ENCODE peak calls at places on chromosomes 6 and 20, in six cellular contexts. One of them, this sample, is unnamed. For H3K4me1, the result is how much of the 10 kb centered on the place peaks cover.

GRCh38 chr6:52995913-52996685 is 1.0 kb upstream of the GSTA4 start:
- DNase-seq in neural progenitor cell: peak
- DNase-seq in astrocyte: peak
- DNase-seq in PC-3: peak
- DNase-seq in mammary epithelial cell: peak
- DNase-seq in mesenchymal stem cell: peak
- DNase-seq in this sample: no peak

GRCh38 chr20:36744764-36745191 is 1.1 kb downstream of the NDRG3 start:
- DNase-seq in neural progenitor cell: peak
- DNase-seq in astrocyte: no peak
- DNase-seq in PC-3: peak
- DNase-seq in mammary epithelial cell: peak
- DNase-seq in mesenchymal stem cell: no peak
- DNase-seq in this sample: peak

GRCh38 chr6:22928775-22929174 is 359.4 kb downstream of the HDGFL1 start:
- DNase-seq in neural progenitor cell: peak
- DNase-seq in astrocyte: no peak
- DNase-seq in PC-3: no peak
- DNase-seq in mammary epithelial cell: no peak
- DNase-seq in mesenchymal stem cell: no peak
- DNase-seq in this sample: no peak

GRCh38 chr6:4253604-4254211 is 118.3 kb upstream of the ECI2 start:
- DNase-seq in neural progenitor cell: no peak
- DNase-seq in astrocyte: peak
- DNase-seq in PC-3: peak
- DNase-seq in mammary epithelial cell: peak
- DNase-seq in mesenchymal stem cell: peak
- DNase-seq in this sample: peak

GRCh38 chr20:6142348-6142993 is 19.6 kb upstream of the FERMT1 start:
- DNase-seq in neural progenitor cell: peak
- DNase-seq in astrocyte: peak
- DNase-seq in PC-3: peak
- DNase-seq in mammary epithelial cell: peak
- DNase-seq in mesenchymal stem cell: peak
- DNase-seq in this sample: peak

GRCh38 chr6:163536770-163537169 is 122.3 kb downstream of the QKI start:
- DNase-seq in neural progenitor cell: no peak
- DNase-seq in astrocyte: peak
- DNase-seq in PC-3: peak
- DNase-seq in mammary epithelial cell: peak
- DNase-seq in mesenchymal stem cell: peak
- DNase-seq in this sample: no peak

GRCh38 chr6:7432391-7433207 is 43.0 kb downstream of the RIOK1 start:
- DNase-seq in neural progenitor cell: no peak
- DNase-seq in astrocyte: no peak
- DNase-seq in PC-3: no peak
- DNase-seq in mammary epithelial cell: no peak
- DNase-seq in mesenchymal stem cell: no peak
- DNase-seq in this sample: peak

GRCh38 chr20:33211817-33212424 is 5.2 kb upstream of the BPIFA3 start:
- DNase-seq in neural progenitor cell: peak
- DNase-seq in astrocyte: peak
- DNase-seq in PC-3: peak
- DNase-seq in mammary epithelial cell: peak
- DNase-seq in mesenchymal stem cell: peak
- DNase-seq in this sample: no peak

GRCh38 chr6:154909821-154910220 is 85.3 kb upstream of the TIAM2 start:
- DNase-seq in neural progenitor cell: peak
- DNase-seq in astrocyte: peak
- DNase-seq in PC-3: no peak
- DNase-seq in mammary epithelial cell: no peak
- DNase-seq in mesenchymal stem cell: no peak
- DNase-seq in this sample: no peak

GRCh38 chr20:4153251-4153650 is 137.9 kb upstream of the RNF24 start:
- DNase-seq in neural progenitor cell: peak
- DNase-seq in astrocyte: no peak
- DNase-seq in PC-3: peak
- DNase-seq in mammary epithelial cell: no peak
- DNase-seq in mesenchymal stem cell: no peak
- DNase-seq in this sample: peak

GRCh38 chr6:68364276-68364785 is 270.8 kb upstream of the ADGRB3 start:
- DNase-seq in neural progenitor cell: no peak
- DNase-seq in astrocyte: no peak
- DNase-seq in PC-3: no peak
- DNase-seq in mammary epithelial cell: no peak
- DNase-seq in mesenchymal stem cell: no peak
- DNase-seq in this sample: no peak

GRCh38 chr6:132068766-132069165 is 117.6 kb upstream of the CCN2 start:
- DNase-seq in neural progenitor cell: no peak
- DNase-seq in astrocyte: no peak
- DNase-seq in PC-3: no peak
- DNase-seq in mammary epithelial cell: no peak
- DNase-seq in mesenchymal stem cell: no peak
- DNase-seq in this sample: no peak
- H2AFZ ChIP-seq in neural progenitor cell: no peak
- H2AFZ ChIP-seq in astrocyte: no peak
- H2AFZ ChIP-seq in PC-3: no peak
- H2AFZ ChIP-seq in mammary epithelial cell: no peak
- H2AFZ ChIP-seq in mesenchymal stem cell: no peak
- H2AFZ ChIP-seq in this sample: no peak

GRCh38 chr6:43833996-43834390 is 64.0 kb downstream of the VEGFA start:
- DNase-seq in neural progenitor cell: no peak
- DNase-seq in astrocyte: no peak
- DNase-seq in PC-3: no peak
- DNase-seq in mammary epithelial cell: no peak
- DNase-seq in mesenchymal stem cell: no peak
- DNase-seq in this sample: no peak

GRCh38 chr6:43833223-43833995 is 63.4 kb downstream of the VEGFA start:
- DNase-seq in neural progenitor cell: no peak
- DNase-seq in astrocyte: no peak
- DNase-seq in PC-3: peak
- DNase-seq in mammary epithelial cell: no peak
- DNase-seq in mesenchymal stem cell: peak
- DNase-seq in this sample: peak

GRCh38 chr6:43836507-43836906 is 66.5 kb downstream of the VEGFA start:
- DNase-seq in neural progenitor cell: no peak
- DNase-seq in astrocyte: no peak
- DNase-seq in PC-3: no peak
- DNase-seq in mammary epithelial cell: no peak
- DNase-seq in mesenchymal stem cell: peak
- DNase-seq in this sample: no peak

GRCh38 chr6:43835872-43836419 is 65.9 kb downstream of the VEGFA start:
- DNase-seq in neural progenitor cell: no peak
- DNase-seq in astrocyte: no peak
- DNase-seq in PC-3: no peak
- DNase-seq in mammary epithelial cell: no peak
- DNase-seq in mesenchymal stem cell: peak
- DNase-seq in this sample: no peak

DNA sequence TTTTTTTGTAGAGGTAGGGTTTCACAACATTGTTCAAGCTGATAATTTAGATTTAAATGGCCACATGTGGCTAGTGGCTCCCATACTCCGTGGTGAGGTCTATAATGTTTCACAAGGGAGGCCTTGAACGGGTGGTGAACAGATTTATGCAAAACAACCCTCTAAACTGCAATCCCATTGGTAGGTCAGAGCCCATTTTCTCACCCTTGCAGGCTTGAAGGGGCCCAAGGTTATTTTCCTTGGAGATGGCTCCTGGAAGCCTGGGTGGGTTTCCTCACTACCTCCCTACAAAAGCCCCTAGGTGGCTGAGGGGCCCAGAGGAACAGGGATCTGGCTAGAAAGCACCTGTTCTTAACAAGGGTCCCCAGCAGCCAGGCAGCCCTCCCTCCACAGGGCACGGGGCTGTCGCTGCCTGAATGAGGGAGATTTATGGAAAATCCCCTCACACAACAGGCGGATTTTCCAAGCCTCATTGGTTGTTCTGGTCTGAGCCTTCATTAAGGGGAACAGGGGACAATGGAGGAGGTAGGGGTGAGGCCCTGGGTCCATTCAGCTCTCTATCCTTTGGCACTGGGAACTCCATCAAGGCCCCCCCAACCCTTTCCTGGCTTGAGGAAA is 64.6 kb downstream of the VEGFA start:
- DNase-seq in neural progenitor cell: peak
- DNase-seq in astrocyte: no peak
- DNase-seq in PC-3: no peak
- DNase-seq in mammary epithelial cell: no peak
- DNase-seq in mesenchymal stem cell: no peak
- DNase-seq in this sample: no peak
- H3K4me1 ChIP-seq in neural progenitor cell: half or more
- H3K4me1 ChIP-seq in astrocyte: under half
- H3K4me1 ChIP-seq in PC-3: under half
- H3K4me1 ChIP-seq in mammary epithelial cell: under half
- H3K4me1 ChIP-seq in mesenchymal stem cell: under half
- H3K4me1 ChIP-seq in this sample: under half

DNA sequence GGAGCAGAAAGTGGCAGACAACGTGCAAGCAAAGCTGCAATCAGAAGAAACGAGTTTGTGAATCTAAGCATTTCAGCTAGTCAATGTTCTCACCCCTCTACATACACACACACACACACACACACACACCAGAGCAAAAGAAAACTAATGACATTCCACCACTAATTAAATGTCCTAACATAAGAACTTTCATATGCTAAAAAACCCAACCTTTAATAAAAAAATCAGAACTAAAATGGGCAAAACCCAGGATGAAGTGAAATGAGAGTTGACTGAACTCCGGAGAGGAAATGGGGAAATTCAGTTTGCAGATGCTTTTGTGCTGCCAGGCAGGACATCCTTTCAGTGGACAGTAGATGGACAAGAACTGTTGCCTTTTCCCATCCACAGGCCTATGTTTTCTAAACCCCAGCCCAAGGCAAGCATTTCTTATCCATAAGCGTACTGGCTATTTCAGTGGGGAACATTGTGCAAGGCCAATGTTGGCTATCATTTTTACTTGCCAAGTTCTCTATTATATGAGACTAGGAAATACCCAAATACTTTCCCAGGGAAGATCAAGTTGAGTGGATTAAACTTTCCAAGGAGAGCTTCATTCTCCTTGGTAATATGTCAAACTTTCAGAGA is 27.2 kb downstream of the RIN2 start:
- DNase-seq in neural progenitor cell: no peak
- DNase-seq in astrocyte: peak
- DNase-seq in PC-3: no peak
- DNase-seq in mammary epithelial cell: peak
- DNase-seq in mesenchymal stem cell: peak
- DNase-seq in this sample: no peak
- H2AFZ ChIP-seq in neural progenitor cell: no peak
- H2AFZ ChIP-seq in astrocyte: no peak
- H2AFZ ChIP-seq in PC-3: peak
- H2AFZ ChIP-seq in mammary epithelial cell: peak
- H2AFZ ChIP-seq in mesenchymal stem cell: no peak
- H2AFZ ChIP-seq in this sample: no peak

DNA sequence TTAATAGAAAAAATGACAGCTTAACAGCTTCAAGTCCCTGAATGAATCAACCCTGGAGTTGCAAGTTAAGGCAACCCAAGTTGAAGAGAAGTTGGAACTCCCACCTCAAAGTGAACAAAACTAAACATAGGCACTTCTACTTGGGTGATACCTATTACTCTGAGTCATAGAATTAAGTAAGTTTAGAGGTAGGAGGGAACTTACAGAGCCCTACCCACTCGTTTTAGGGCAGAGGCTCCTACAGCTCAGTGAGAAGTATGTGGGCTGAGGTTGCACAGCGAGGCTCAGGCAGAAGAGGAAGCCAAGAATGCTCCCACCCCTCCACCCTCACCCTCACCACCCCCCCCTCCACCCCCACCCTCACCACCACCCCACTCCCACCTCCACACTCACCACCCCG is 42.2 kb downstream of the NFATC2 start:
- DNase-seq in neural progenitor cell: no peak
- DNase-seq in astrocyte: peak
- DNase-seq in PC-3: peak
- DNase-seq in mammary epithelial cell: peak
- DNase-seq in mesenchymal stem cell: no peak
- DNase-seq in this sample: no peak
- H3K4me1 ChIP-seq in neural progenitor cell: under half
- H3K4me1 ChIP-seq in astrocyte: under half
- H3K4me1 ChIP-seq in PC-3: under half
- H3K4me1 ChIP-seq in mammary epithelial cell: under half
- H3K4me1 ChIP-seq in mesenchymal stem cell: under half
- H3K4me1 ChIP-seq in this sample: under half

GRCh38 chr6:122845464-122845863 is 56.4 kb downstream of the SMPDL3A start:
- DNase-seq in neural progenitor cell: no peak
- DNase-seq in astrocyte: no peak
- DNase-seq in PC-3: no peak
- DNase-seq in mammary epithelial cell: no peak
- DNase-seq in mesenchymal stem cell: no peak
- DNase-seq in this sample: no peak

GRCh38 chr6:122845916-122846632 is 57.0 kb downstream of the SMPDL3A start:
- DNase-seq in neural progenitor cell: no peak
- DNase-seq in astrocyte: peak
- DNase-seq in PC-3: no peak
- DNase-seq in mammary epithelial cell: no peak
- DNase-seq in mesenchymal stem cell: peak
- DNase-seq in this sample: peak
- H2AFZ ChIP-seq in neural progenitor cell: no peak
- H2AFZ ChIP-seq in astrocyte: no peak
- H2AFZ ChIP-seq in PC-3: no peak
- H2AFZ ChIP-seq in mammary epithelial cell: no peak
- H2AFZ ChIP-seq in mesenchymal stem cell: no peak
- H2AFZ ChIP-seq in this sample: peak